ENCODE peak calls at places on chromosomes 5 and 9, in nine cellular contexts. One of them, this sample, is unnamed.

GRCh38 chr5:133754575-133755169 is 142.3 kb upstream of the FSTL4 start:
- DNase-seq in NCI-H345: peak
- DNase-seq in AG20443: peak
- DNase-seq in lower leg skin: no peak
- DNase-seq in retina: no peak
- DNase-seq in caudate nucleus: no peak
- DNase-seq in left cardiac atrium: no peak
- DNase-seq in NAMALWA: peak
- DNase-seq in NCI-H2081: peak
- DNase-seq in this sample: no peak

GRCh38 chr5:75034137-75034739 is 18.1 kb downstream of the GCNT4 start:
- DNase-seq in NCI-H345: no peak
- DNase-seq in AG20443: no peak
- DNase-seq in lower leg skin: no peak
- DNase-seq in retina: no peak
- DNase-seq in caudate nucleus: no peak
- DNase-seq in left cardiac atrium: no peak
- DNase-seq in NAMALWA: no peak
- DNase-seq in NCI-H2081: no peak
- DNase-seq in this sample: no peak

GRCh38 chr9:35798658-35799366 is 7.4 kb downstream of the NPR2 start:
- DNase-seq in NCI-H345: no peak
- DNase-seq in AG20443: peak
- DNase-seq in lower leg skin: no peak
- DNase-seq in retina: no peak
- DNase-seq in caudate nucleus: no peak
- DNase-seq in left cardiac atrium: no peak
- DNase-seq in NAMALWA: no peak
- DNase-seq in NCI-H2081: no peak
- DNase-seq in this sample: no peak

GRCh38 chr9:18473551-18474279 is at the start of gene ADAMTSL1:
- DNase-seq in NCI-H345: peak
- DNase-seq in AG20443: peak
- DNase-seq in lower leg skin: no peak
- DNase-seq in retina: peak
- DNase-seq in caudate nucleus: peak
- DNase-seq in left cardiac atrium: peak
- DNase-seq in NAMALWA: no peak
- DNase-seq in NCI-H2081: peak
- DNase-seq in this sample: peak

GRCh38 chr5:91225848-91226686 is 157.1 kb downstream of the ARRDC3 start:
- DNase-seq in NCI-H345: peak
- DNase-seq in AG20443: no peak
- DNase-seq in lower leg skin: no peak
- DNase-seq in retina: no peak
- DNase-seq in caudate nucleus: no peak
- DNase-seq in left cardiac atrium: no peak
- DNase-seq in NAMALWA: peak
- DNase-seq in NCI-H2081: peak
- DNase-seq in this sample: no peak

GRCh38 chr5:34534237-34535108 is 121.7 kb upstream of the RAI14 start:
- DNase-seq in NCI-H345: no peak
- DNase-seq in AG20443: peak
- DNase-seq in lower leg skin: no peak
- DNase-seq in retina: no peak
- DNase-seq in caudate nucleus: no peak
- DNase-seq in left cardiac atrium: no peak
- DNase-seq in NAMALWA: no peak
- DNase-seq in NCI-H2081: no peak
- DNase-seq in this sample: no peak

GRCh38 chr5:149603210-149603609 is 21.9 kb downstream of the ARHGEF37 start:
- DNase-seq in NCI-H345: no peak
- DNase-seq in AG20443: no peak
- DNase-seq in lower leg skin: no peak
- DNase-seq in retina: no peak
- DNase-seq in caudate nucleus: no peak
- DNase-seq in left cardiac atrium: no peak
- DNase-seq in NAMALWA: no peak
- DNase-seq in NCI-H2081: no peak
- DNase-seq in this sample: no peak

GRCh38 chr9:84432746-84433145 is 92.2 kb upstream of the SLC28A3 start:
- DNase-seq in NCI-H345: no peak
- DNase-seq in AG20443: no peak
- DNase-seq in lower leg skin: no peak
- DNase-seq in retina: no peak
- DNase-seq in caudate nucleus: no peak
- DNase-seq in left cardiac atrium: no peak
- DNase-seq in NAMALWA: no peak
- DNase-seq in NCI-H2081: no peak
- DNase-seq in this sample: no peak

GRCh38 chr9:95852059-95853032 is 23.1 kb upstream of the ERCC6L2 start:
- DNase-seq in NCI-H345: peak
- DNase-seq in AG20443: no peak
- DNase-seq in lower leg skin: no peak
- DNase-seq in retina: no peak
- DNase-seq in caudate nucleus: no peak
- DNase-seq in left cardiac atrium: no peak
- DNase-seq in NAMALWA: no peak
- DNase-seq in NCI-H2081: peak
- DNase-seq in this sample: no peak

GRCh38 chr5:91797581-91797980 is 414.5 kb upstream of the ARRDC3 start:
- DNase-seq in NCI-H345: no peak
- DNase-seq in AG20443: no peak
- DNase-seq in lower leg skin: no peak
- DNase-seq in retina: no peak
- DNase-seq in caudate nucleus: no peak
- DNase-seq in left cardiac atrium: no peak
- DNase-seq in NAMALWA: no peak
- DNase-seq in NCI-H2081: no peak
- DNase-seq in this sample: no peak

GRCh38 chr5:77249475-77249874 is 39.0 kb downstream of the PDE8B start:
- DNase-seq in NCI-H345: no peak
- DNase-seq in AG20443: no peak
- DNase-seq in lower leg skin: no peak
- DNase-seq in retina: no peak
- DNase-seq in caudate nucleus: no peak
- DNase-seq in left cardiac atrium: no peak
- DNase-seq in NAMALWA: no peak
- DNase-seq in NCI-H2081: no peak
- DNase-seq in this sample: no peak

GRCh38 chr5:68683632-68684035 is 410.2 kb upstream of the SLC30A5 start:
- DNase-seq in NCI-H345: no peak
- DNase-seq in AG20443: peak
- DNase-seq in lower leg skin: peak
- DNase-seq in retina: no peak
- DNase-seq in caudate nucleus: no peak
- DNase-seq in left cardiac atrium: peak
- DNase-seq in NAMALWA: no peak
- DNase-seq in NCI-H2081: no peak
- DNase-seq in this sample: no peak

GRCh38 chr5:35362772-35363171 is 132.5 kb upstream of the PRLR start:
- DNase-seq in NCI-H345: no peak
- DNase-seq in AG20443: no peak
- DNase-seq in lower leg skin: no peak
- DNase-seq in retina: no peak
- DNase-seq in caudate nucleus: no peak
- DNase-seq in left cardiac atrium: no peak
- DNase-seq in NAMALWA: no peak
- DNase-seq in NCI-H2081: no peak
- DNase-seq in this sample: no peak

GRCh38 chr9:133572821-133573361 is 36.3 kb downstream of the FAM163B start:
- DNase-seq in NCI-H345: no peak
- DNase-seq in AG20443: peak
- DNase-seq in lower leg skin: no peak
- DNase-seq in retina: no peak
- DNase-seq in caudate nucleus: peak
- DNase-seq in left cardiac atrium: peak
- DNase-seq in NAMALWA: no peak
- DNase-seq in NCI-H2081: peak
- DNase-seq in this sample: no peak

GRCh38 chr5:33321026-33321425 is 119.7 kb upstream of the TARS1 start:
- DNase-seq in NCI-H345: no peak
- DNase-seq in AG20443: peak
- DNase-seq in lower leg skin: peak
- DNase-seq in retina: no peak
- DNase-seq in caudate nucleus: no peak
- DNase-seq in left cardiac atrium: peak
- DNase-seq in NAMALWA: no peak
- DNase-seq in NCI-H2081: no peak
- DNase-seq in this sample: peak

GRCh38 chr9:98280162-98280561 is 24.7 kb upstream of the TBC1D2 start:
- DNase-seq in NCI-H345: no peak
- DNase-seq in AG20443: no peak
- DNase-seq in lower leg skin: no peak
- DNase-seq in retina: no peak
- DNase-seq in caudate nucleus: no peak
- DNase-seq in left cardiac atrium: no peak
- DNase-seq in NAMALWA: no peak
- DNase-seq in NCI-H2081: no peak
- DNase-seq in this sample: no peak

GRCh38 chr9:69246629-69247028 is 72.6 kb downstream of the TJP2 start:
- DNase-seq in NCI-H345: no peak
- DNase-seq in AG20443: no peak
- DNase-seq in lower leg skin: no peak
- DNase-seq in retina: no peak
- DNase-seq in caudate nucleus: no peak
- DNase-seq in left cardiac atrium: no peak
- DNase-seq in NAMALWA: no peak
- DNase-seq in NCI-H2081: no peak
- DNase-seq in this sample: no peak

GRCh38 chr9:21018177-21018576 is 13.3 kb downstream of the HACD4 start:
- DNase-seq in NCI-H345: no peak
- DNase-seq in AG20443: no peak
- DNase-seq in lower leg skin: no peak
- DNase-seq in retina: no peak
- DNase-seq in caudate nucleus: no peak
- DNase-seq in left cardiac atrium: no peak
- DNase-seq in NAMALWA: no peak
- DNase-seq in NCI-H2081: no peak
- DNase-seq in this sample: no peak

GRCh38 chr9:92952861-92953620 is 5.7 kb downstream of the FGD3 start:
- DNase-seq in NCI-H345: peak
- DNase-seq in AG20443: no peak
- DNase-seq in lower leg skin: no peak
- DNase-seq in retina: no peak
- DNase-seq in caudate nucleus: no peak
- DNase-seq in left cardiac atrium: no peak
- DNase-seq in NAMALWA: no peak
- DNase-seq in NCI-H2081: peak
- DNase-seq in this sample: no peak

GRCh38 chr9:90839183-90839582 is 37.6 kb downstream of the SYK start:
- DNase-seq in NCI-H345: no peak
- DNase-seq in AG20443: no peak
- DNase-seq in lower leg skin: no peak
- DNase-seq in retina: peak
- DNase-seq in caudate nucleus: no peak
- DNase-seq in left cardiac atrium: no peak
- DNase-seq in NAMALWA: no peak
- DNase-seq in NCI-H2081: no peak
- DNase-seq in this sample: no peak